ENCODE peak calls at places on chromosomes 4 and X, in six cellular contexts. One of them, this sample, is unnamed. For H3K36me3 and H3K4me1, the result is how much of the 10 kb centered on the place peaks cover.

GRCh38 chrX:3518870-3519269 is 172.4 kb upstream of the MXRA5 start:
- DNase-seq in neuronal stem cell: no peak
- DNase-seq in small intestine: no peak
- DNase-seq in HCT116: peak
- DNase-seq in heart right ventricle: peak
- DNase-seq in HepG2: peak
- DNase-seq in this sample: no peak

GRCh38 chr4:146428298-146428697 is 93.4 kb downstream of the SLC10A7 start:
- DNase-seq in neuronal stem cell: no peak
- DNase-seq in small intestine: no peak
- DNase-seq in HCT116: no peak
- DNase-seq in heart right ventricle: no peak
- DNase-seq in HepG2: no peak
- DNase-seq in this sample: no peak

GRCh38 chr4:162461952-162462351 is 298.2 kb upstream of the FSTL5 start:
- DNase-seq in neuronal stem cell: no peak
- DNase-seq in small intestine: peak
- DNase-seq in HCT116: peak
- DNase-seq in heart right ventricle: no peak
- DNase-seq in HepG2: no peak
- DNase-seq in this sample: no peak

GRCh38 chrX:31929366-31929765 is 857.5 kb upstream of the FTHL17 start:
- DNase-seq in neuronal stem cell: no peak
- DNase-seq in small intestine: no peak
- DNase-seq in HCT116: no peak
- DNase-seq in heart right ventricle: no peak
- DNase-seq in HepG2: no peak
- DNase-seq in this sample: no peak

GRCh38 chr4:96713271-96713670 is 873.4 kb downstream of the PDHA2 start:
- DNase-seq in neuronal stem cell: no peak
- DNase-seq in small intestine: no peak
- DNase-seq in HCT116: no peak
- DNase-seq in heart right ventricle: no peak
- DNase-seq in HepG2: no peak
- DNase-seq in this sample: no peak

GRCh38 chr4:48467891-48468290 is 15.3 kb upstream of the SLC10A4 start:
- DNase-seq in neuronal stem cell: no peak
- DNase-seq in small intestine: no peak
- DNase-seq in HCT116: no peak
- DNase-seq in heart right ventricle: no peak
- DNase-seq in HepG2: no peak
- DNase-seq in this sample: no peak

GRCh38 chrX:912677-913076 is 282.1 kb downstream of the SHOX start:
- DNase-seq in neuronal stem cell: no peak
- DNase-seq in small intestine: no peak
- DNase-seq in HCT116: no peak
- DNase-seq in heart right ventricle: no peak
- DNase-seq in HepG2: no peak
- DNase-seq in this sample: no peak

GRCh38 chr4:47145630-47146029 is 114.3 kb downstream of the GABRB1 start:
- DNase-seq in neuronal stem cell: no peak
- DNase-seq in small intestine: no peak
- DNase-seq in HCT116: no peak
- DNase-seq in heart right ventricle: no peak
- DNase-seq in HepG2: peak
- DNase-seq in this sample: no peak

GRCh38 chr4:52173470-52174055 is 122.5 kb downstream of the SPATA18 start:
- DNase-seq in neuronal stem cell: no peak
- DNase-seq in small intestine: no peak
- DNase-seq in HCT116: no peak
- DNase-seq in heart right ventricle: peak
- DNase-seq in HepG2: no peak
- DNase-seq in this sample: no peak

GRCh38 chr4:174503079-174503724 is 19.1 kb downstream of the HPGD start:
- DNase-seq in neuronal stem cell: no peak
- DNase-seq in small intestine: peak
- DNase-seq in HCT116: no peak
- DNase-seq in heart right ventricle: no peak
- DNase-seq in HepG2: no peak
- DNase-seq in this sample: no peak

GRCh38 chrX:15849555-15849954 is 5.1 kb downstream of the AP1S2 start:
- DNase-seq in neuronal stem cell: no peak
- DNase-seq in small intestine: no peak
- DNase-seq in HCT116: no peak
- DNase-seq in heart right ventricle: no peak
- DNase-seq in HepG2: no peak
- DNase-seq in this sample: peak

GRCh38 chrX:108304210-108304609 is 134.0 kb downstream of the COL4A6 start:
- DNase-seq in neuronal stem cell: no peak
- DNase-seq in small intestine: peak
- DNase-seq in HCT116: no peak
- DNase-seq in heart right ventricle: no peak
- DNase-seq in HepG2: no peak
- DNase-seq in this sample: peak

GRCh38 chr4:8386731-8387130 is 53.8 kb downstream of the ACOX3 start:
- DNase-seq in neuronal stem cell: no peak
- DNase-seq in small intestine: no peak
- DNase-seq in HCT116: no peak
- DNase-seq in heart right ventricle: no peak
- DNase-seq in HepG2: no peak
- DNase-seq in this sample: no peak
- H3K36me3 ChIP-seq in neuronal stem cell: under half
- H3K36me3 ChIP-seq in small intestine: under half
- H3K36me3 ChIP-seq in HCT116: under half
- H3K36me3 ChIP-seq in heart right ventricle: half or more
- H3K36me3 ChIP-seq in HepG2: under half
- H3K36me3 ChIP-seq in this sample: under half

DNA sequence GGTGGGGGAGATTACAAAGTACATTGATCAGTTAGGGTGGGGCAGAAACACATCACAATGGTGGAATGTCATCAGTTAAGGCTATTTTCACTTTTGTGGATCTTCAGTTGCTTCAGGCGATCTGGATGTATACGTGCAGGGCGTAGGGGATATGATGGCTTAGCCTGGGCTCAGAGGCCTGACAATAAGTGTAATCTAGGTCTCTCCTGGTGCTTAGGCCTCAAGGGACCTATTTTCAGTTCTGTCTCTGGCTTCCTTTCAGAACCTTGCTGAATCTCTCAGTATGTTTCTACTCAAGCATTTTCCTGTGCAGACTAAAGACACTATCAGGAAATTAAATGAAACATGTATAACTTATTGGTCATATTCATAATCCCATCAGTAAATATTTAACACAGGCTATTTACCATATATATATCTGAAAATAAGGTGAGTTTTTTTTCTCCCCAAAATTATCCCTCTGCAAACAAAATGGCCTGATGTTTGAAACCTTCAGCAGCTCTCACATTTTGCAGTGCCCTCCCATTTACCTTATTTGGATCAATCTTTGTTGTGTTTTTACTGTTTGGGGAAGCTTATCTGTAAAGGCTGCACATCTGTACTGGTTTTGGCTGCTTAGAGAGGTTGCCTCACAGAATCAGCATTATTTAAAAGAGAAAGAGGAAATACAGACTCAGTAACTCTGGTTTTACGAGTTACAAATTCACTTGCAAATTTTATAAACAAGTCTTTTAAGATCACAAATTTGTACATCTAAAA is 2.3 kb upstream of the ZCCHC4 start:
- DNase-seq in neuronal stem cell: no peak
- DNase-seq in small intestine: no peak
- DNase-seq in HCT116: no peak
- DNase-seq in heart right ventricle: no peak
- DNase-seq in HepG2: no peak
- DNase-seq in this sample: peak
- H3K4me3 ChIP-seq in neuronal stem cell: no peak
- H3K4me3 ChIP-seq in small intestine: no peak
- H3K4me3 ChIP-seq in HCT116: no peak
- H3K4me3 ChIP-seq in heart right ventricle: no peak
- H3K4me3 ChIP-seq in HepG2: no peak
- H3K4me3 ChIP-seq in this sample: no peak

DNA sequence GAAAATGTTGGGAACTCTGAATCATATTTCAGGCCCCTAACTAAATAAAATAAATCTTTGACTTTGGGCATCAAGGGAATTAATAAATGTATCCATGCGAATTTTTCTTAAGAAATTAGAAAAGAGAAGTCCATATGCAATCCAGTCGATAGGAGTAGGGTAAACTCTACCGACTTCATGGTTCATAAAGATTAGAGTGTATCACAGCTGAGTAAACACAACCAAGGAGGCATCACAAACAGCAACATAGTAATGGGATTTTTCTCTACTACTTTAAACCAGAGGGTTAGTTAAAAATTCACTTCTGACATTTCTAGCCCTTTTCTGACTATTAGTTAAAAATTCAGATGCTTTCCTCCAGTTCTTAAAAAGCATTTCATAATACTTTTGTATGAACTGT is 19.9 kb downstream of the SEPTIN11 start:
- DNase-seq in neuronal stem cell: no peak
- DNase-seq in small intestine: no peak
- DNase-seq in HCT116: no peak
- DNase-seq in heart right ventricle: no peak
- DNase-seq in HepG2: no peak
- DNase-seq in this sample: no peak
- H3K4me1 ChIP-seq in neuronal stem cell: under half
- H3K4me1 ChIP-seq in small intestine: under half
- H3K4me1 ChIP-seq in HCT116: under half
- H3K4me1 ChIP-seq in heart right ventricle: under half
- H3K4me1 ChIP-seq in HepG2: under half
- H3K4me1 ChIP-seq in this sample: under half

GRCh38 chr4:3128058-3128457 is 53.6 kb downstream of the HTT start:
- DNase-seq in neuronal stem cell: no peak
- DNase-seq in small intestine: no peak
- DNase-seq in HCT116: no peak
- DNase-seq in heart right ventricle: no peak
- DNase-seq in HepG2: no peak
- DNase-seq in this sample: no peak

GRCh38 chr4:3128976-3129375 is 54.5 kb downstream of the HTT start:
- DNase-seq in neuronal stem cell: no peak
- DNase-seq in small intestine: no peak
- DNase-seq in HCT116: no peak
- DNase-seq in heart right ventricle: no peak
- DNase-seq in HepG2: no peak
- DNase-seq in this sample: no peak

GRCh38 chr4:3124070-3124767 is 49.7 kb downstream of the HTT start:
- DNase-seq in neuronal stem cell: no peak
- DNase-seq in small intestine: no peak
- DNase-seq in HCT116: no peak
- DNase-seq in heart right ventricle: no peak
- DNase-seq in HepG2: no peak
- DNase-seq in this sample: no peak

GRCh38 chr4:3130826-3131225 is 56.3 kb downstream of the HTT start:
- DNase-seq in neuronal stem cell: no peak
- DNase-seq in small intestine: no peak
- DNase-seq in HCT116: no peak
- DNase-seq in heart right ventricle: no peak
- DNase-seq in HepG2: no peak
- DNase-seq in this sample: no peak

GRCh38 chr4:3127129-3127528 is 52.6 kb downstream of the HTT start:
- DNase-seq in neuronal stem cell: no peak
- DNase-seq in small intestine: no peak
- DNase-seq in HCT116: no peak
- DNase-seq in heart right ventricle: no peak
- DNase-seq in HepG2: no peak
- DNase-seq in this sample: no peak
- H3K36me3 ChIP-seq in neuronal stem cell: under half
- H3K36me3 ChIP-seq in small intestine: under half
- H3K36me3 ChIP-seq in HCT116: under half
- H3K36me3 ChIP-seq in heart right ventricle: half or more
- H3K36me3 ChIP-seq in HepG2: half or more
- H3K36me3 ChIP-seq in this sample: half or more

This sample was measured in HAP-1.